ENCODE peak calls at places on chromosomes 4 and X, in eight cellular contexts. T is body of pancreas, J is mesendoderm, V is fibroblast of lung, D is hepatocyte, G is uterus, K is pancreas, R is mammary epithelial cell. M is an unnamed sample.

GRCh38 chr4:5192271-5192670 is 141.0 kb downstream of the STK32B start:
- DNase-seq in T (no peak), J (no peak), V (no peak), D (no peak), G (no peak), K (no peak), R (peak; percentile 5), M (no peak)

GRCh38 chrX:15050395-15050794 is 177.2 kb downstream of the MOSPD2 start:
- DNase-seq in T (no peak), J (no peak), V (no peak), D (no peak), G (no peak), K (no peak), R (no peak), M (no peak)

GRCh38 chr4:80005863-80006262 is 67.2 kb downstream of the ANTXR2 start:
- DNase-seq in T (no peak), J (no peak), V (peak; percentile 55), D (no peak), G (no peak), K (no peak), R (peak; percentile 37), M (no peak)

GRCh38 chr4:161827013-161827412 is 336.8 kb downstream of the FSTL5 start:
- DNase-seq in T (no peak), J (peak; percentile 21), V (no peak), D (no peak), G (no peak), K (no peak), R (no peak), M (no peak)

GRCh38 chr4:22754091-22754490 is 61.4 kb downstream of the GBA3 start:
- DNase-seq in T (no peak), J (no peak), V (no peak), D (no peak), G (no peak), K (no peak), R (no peak), M (no peak)

GRCh38 chr4:154004859-154005520 is 216.1 kb upstream of the SFRP2 start:
- DNase-seq in T (peak; percentile 27), J (peak; percentile 13), V (peak; percentile 62), D (peak; percentile 34), G (peak; percentile 56), K (no peak), R (peak; percentile 73), M (peak; percentile 26)

GRCh38 chr4:100081511-100081910 is 108.8 kb downstream of the DDIT4L start:
- DNase-seq in T (no peak), J (no peak), V (no peak), D (no peak), G (no peak), K (no peak), R (peak; percentile 61), M (no peak)

GRCh38 chr4:37758226-37758625 is 68.3 kb upstream of the PGM2 start:
- DNase-seq in T (peak; percentile 35), J (no peak), V (peak; percentile 59), D (peak; percentile 35), G (peak; percentile 43), K (no peak), R (peak; percentile 76), M (peak; percentile 16)

GRCh38 chrX:109347618-109348017 is 134.3 kb downstream of the GUCY2F start:
- DNase-seq in T (no peak), J (peak; percentile 80), V (peak; percentile 74), D (peak; percentile 58), G (no peak), K (no peak), R (peak; percentile 30), M (peak; percentile 12)

GRCh38 chr4:38344929-38345328 is 319.1 kb upstream of the KLF3 start:
- DNase-seq in T (no peak), J (no peak), V (no peak), D (no peak), G (no peak), K (no peak), R (no peak), M (no peak)

GRCh38 chrX:78517124-78517523 is 142.0 kb downstream of the RTL3 start:
- DNase-seq in T (no peak), J (no peak), V (peak; percentile 57), D (no peak), G (no peak), K (no peak), R (peak; percentile 43), M (no peak)

GRCh38 chr4:134501973-134502372 is 300.4 kb upstream of the PABPC4L start:
- DNase-seq in T (no peak), J (no peak), V (no peak), D (no peak), G (no peak), K (no peak), R (no peak), M (no peak)

GRCh38 chr4:38179690-38180299 is 219.6 kb downstream of the PTTG2 start:
- DNase-seq in T (peak; percentile 90), J (peak; percentile 74), V (peak; percentile 85), D (peak; percentile 89), G (peak; percentile 66), K (peak; percentile 80), R (peak; percentile 74), M (peak; percentile 79)

GRCh38 chrX:134990475-134991473 is at the start of gene SMIM10:
- DNase-seq in T (peak; percentile 52), J (peak; percentile 53), V (peak; percentile 79), D (peak; percentile 72), G (peak; percentile 85), K (peak; percentile 40), R (peak; percentile 29), M (peak; percentile 25)

GRCh38 chrX:3815896-3816664 is 102.6 kb upstream of the PRKX start:
- DNase-seq in T (peak; percentile 66), J (peak; percentile 55), V (peak; percentile 40), D (peak; percentile 65), G (peak; percentile 53), K (peak; percentile 73), R (peak; percentile 23), M (no peak)

GRCh38 chr4:73421708-73422457 is 14.1 kb upstream of the AFP start:
- DNase-seq in T (no peak), J (no peak), V (no peak), D (no peak), G (no peak), K (no peak), R (no peak), M (no peak)

DNA sequence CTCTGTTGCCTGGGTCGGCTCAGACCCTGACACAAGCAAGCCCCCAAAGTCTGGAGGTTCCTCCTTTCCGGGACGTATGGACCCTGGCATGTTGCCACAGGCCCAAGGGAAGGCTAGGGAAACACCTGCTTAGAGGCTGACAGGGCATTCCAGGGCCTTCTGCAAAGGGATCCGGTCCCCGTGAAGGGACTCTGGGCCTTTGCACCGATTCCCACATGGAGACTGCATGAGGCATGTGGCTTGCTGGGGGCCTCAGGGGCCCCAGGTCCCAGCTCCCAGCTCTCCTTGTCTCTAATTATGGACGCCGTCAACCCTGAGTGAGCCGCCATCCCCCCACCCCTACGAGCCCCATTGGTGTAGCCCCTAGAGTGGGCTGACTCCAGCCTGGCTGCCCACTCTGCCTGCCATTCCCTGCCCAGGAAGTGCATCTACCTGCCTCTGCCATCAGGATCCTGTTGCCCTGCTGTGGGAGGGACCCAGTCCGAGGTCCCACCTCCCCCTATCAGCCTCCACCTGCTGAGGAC is 4.2 kb upstream of the RGS12 start:
- DNase-seq in T (no peak), J (no peak), V (no peak), D (no peak), G (no peak), K (no peak), R (no peak), M (no peak)
- H3K27me3 ChIP-seq in T (no peaks in the 10 kb centered on the region), J (no peaks in the 10 kb centered on the region), V (no peaks in the 10 kb centered on the region), D (no peaks in the 10 kb centered on the region), G (no peaks in the 10 kb centered on the region), K (no peaks in the 10 kb centered on the region), R (no peaks in the 10 kb centered on the region), M (peaks cover 14% of the 10 kb centered on the region)

GRCh38 chr4:56400560-56400959 is 13.3 kb upstream of the AASDH start:
- DNase-seq in T (no peak), J (no peak), V (no peak), D (no peak), G (no peak), K (no peak), R (no peak), M (no peak)
- H3K36me3 ChIP-seq in T (no peaks in the 10 kb centered on the region), J (no peaks in the 10 kb centered on the region), V (no peaks in the 10 kb centered on the region), D (no peaks in the 10 kb centered on the region), G (no peaks in the 10 kb centered on the region), K (no peaks in the 10 kb centered on the region), R (peaks cover 33% of the 10 kb centered on the region), M (peaks cover 2% of the 10 kb centered on the region)

GRCh38 chrX:137032378-137032694 is 1.5 kb downstream of the GPR101 start:
- DNase-seq in T (no peak), J (no peak), V (no peak), D (no peak), G (no peak), K (no peak), R (no peak), M (no peak)
- H3K27me3 ChIP-seq in T (no peaks in the 10 kb centered on the region), J (peaks cover 49% of the 10 kb centered on the region), V (peaks cover 22% of the 10 kb centered on the region), D (peaks cover 74% of the 10 kb centered on the region), G (peaks cover 19% of the 10 kb centered on the region), K (no peaks in the 10 kb centered on the region), R (peaks cover 12% of the 10 kb centered on the region), M (peaks cover 54% of the 10 kb centered on the region)

GRCh38 chr4:52594961-52595360 is 64.1 kb downstream of the USP46 start:
- DNase-seq in T (no peak), J (peak; percentile 26), V (no peak), D (no peak), G (no peak), K (no peak), R (no peak), M (no peak)
- H3K36me3 ChIP-seq in T (no peaks in the 10 kb centered on the region), J (peaks cover 3% of the 10 kb centered on the region), V (peaks cover 2% of the 10 kb centered on the region), D (no peaks in the 10 kb centered on the region), G (no peaks in the 10 kb centered on the region), K (peaks cover 7% of the 10 kb centered on the region), R (peaks cover 3% of the 10 kb centered on the region), M (peaks cover 3% of the 10 kb centered on the region)

GRCh38 chr4:8296491-8296890 is 26.9 kb downstream of the HTRA3 start:
- DNase-seq in T (peak; percentile 3), J (no peak), V (no peak), D (no peak), G (peak; percentile 8), K (no peak), R (no peak), M (no peak)
- H3K27me3 ChIP-seq in T (no peaks in the 10 kb centered on the region), J (no peaks in the 10 kb centered on the region), V (no peaks in the 10 kb centered on the region), D (no peaks in the 10 kb centered on the region), G (no peaks in the 10 kb centered on the region), K (no peaks in the 10 kb centered on the region), R (no peaks in the 10 kb centered on the region), M (peaks cover 2% of the 10 kb centered on the region)

DNA sequence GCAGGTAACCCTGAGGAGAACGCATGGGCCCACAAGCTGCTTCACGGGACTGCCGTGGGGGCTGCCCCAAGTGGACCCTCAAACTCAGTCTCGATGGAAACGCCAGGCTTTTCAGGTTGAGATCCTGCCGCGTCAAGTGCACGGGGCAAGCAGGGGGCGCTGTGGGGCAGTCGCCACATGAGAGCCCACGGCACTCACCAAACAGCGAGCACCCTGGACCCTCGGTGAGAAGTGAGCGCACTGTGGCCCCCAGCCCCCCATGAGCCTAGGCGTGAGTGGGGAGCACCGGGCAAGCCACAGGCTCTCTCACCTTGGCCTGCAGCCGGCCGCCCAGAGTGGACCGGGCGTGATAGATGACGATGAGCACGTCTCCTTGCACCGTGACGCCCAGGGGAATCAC is 50.9 kb upstream of the CPLX1 start:
- DNase-seq in T (no peak), J (peak; percentile 16), V (no peak), D (no peak), G (no peak), K (no peak), R (no peak), M (no peak)
- H3K36me3 ChIP-seq in T (peaks cover 10% of the 10 kb centered on the region), J (peaks cover 6% of the 10 kb centered on the region), V (peaks cover 36% of the 10 kb centered on the region), D (no peaks in the 10 kb centered on the region), G (no peaks in the 10 kb centered on the region), K (peaks cover 12% of the 10 kb centered on the region), R (peaks cover 16% of the 10 kb centered on the region), M (peaks cover 6% of the 10 kb centered on the region)